ENCODE peak calls at places on chromosomes 5 and 9, in seven cellular contexts. One of them, this sample, is unnamed.

GRCh38 chr5:95093211-95093610 is 191.7 kb downstream of the MCTP1 start:
- DNase-seq in BE2C: no peak
- DNase-seq in upper lobe of left lung: no peak
- DNase-seq in astrocyte of the spinal cord: no peak
- DNase-seq in stomach: no peak
- DNase-seq in B cell: no peak
- DNase-seq in body of pancreas: no peak
- DNase-seq in this sample: no peak

GRCh38 chr5:177133845-177134652 is 476 bp downstream of the NSD1 start:
- DNase-seq in upper lobe of left lung: peak
- DNase-seq in B cell: peak
- DNase-seq in stomach: peak
- DNase-seq in BE2C: peak
- DNase-seq in body of pancreas: peak
- DNase-seq in astrocyte of the spinal cord: peak
- DNase-seq in this sample: peak

GRCh38 chr5:119011186-119011585 is 22.8 kb upstream of the DTWD2 start:
- DNase-seq in astrocyte of the spinal cord: no peak
- DNase-seq in BE2C: no peak
- DNase-seq in body of pancreas: no peak
- DNase-seq in B cell: no peak
- DNase-seq in upper lobe of left lung: peak
- DNase-seq in stomach: no peak
- DNase-seq in this sample: no peak

GRCh38 chr9:121692606-121693505 is 41.4 kb downstream of the DAB2IP start:
- DNase-seq in B cell: no peak
- DNase-seq in BE2C: no peak
- DNase-seq in astrocyte of the spinal cord: no peak
- DNase-seq in stomach: no peak
- DNase-seq in upper lobe of left lung: no peak
- DNase-seq in body of pancreas: peak
- DNase-seq in this sample: no peak

GRCh38 chr9:38391278-38392118 is 1.0 kb upstream of the ALDH1B1 start:
- DNase-seq in BE2C: no peak
- DNase-seq in astrocyte of the spinal cord: no peak
- DNase-seq in stomach: no peak
- DNase-seq in B cell: no peak
- DNase-seq in upper lobe of left lung: no peak
- DNase-seq in body of pancreas: no peak
- DNase-seq in this sample: no peak

GRCh38 chr9:133739408-133740280 is 1.5 kb upstream of the SARDH start:
- DNase-seq in B cell: no peak
- DNase-seq in body of pancreas: no peak
- DNase-seq in BE2C: no peak
- DNase-seq in stomach: no peak
- DNase-seq in astrocyte of the spinal cord: no peak
- DNase-seq in upper lobe of left lung: peak
- DNase-seq in this sample: no peak

GRCh38 chr5:116301110-116301509 is 216.3 kb downstream of the COMMD10 start:
- DNase-seq in stomach: no peak
- DNase-seq in astrocyte of the spinal cord: no peak
- DNase-seq in BE2C: no peak
- DNase-seq in B cell: no peak
- DNase-seq in upper lobe of left lung: no peak
- DNase-seq in body of pancreas: no peak
- DNase-seq in this sample: no peak

GRCh38 chr5:161096591-161096990 is 244.6 kb upstream of the ATP10B start:
- DNase-seq in upper lobe of left lung: no peak
- DNase-seq in astrocyte of the spinal cord: no peak
- DNase-seq in body of pancreas: no peak
- DNase-seq in B cell: no peak
- DNase-seq in BE2C: no peak
- DNase-seq in stomach: no peak
- DNase-seq in this sample: no peak

GRCh38 chr5:124628721-124629596 is 117.5 kb downstream of the ZNF608 start:
- DNase-seq in BE2C: peak
- DNase-seq in B cell: no peak
- DNase-seq in astrocyte of the spinal cord: peak
- DNase-seq in body of pancreas: no peak
- DNase-seq in stomach: no peak
- DNase-seq in upper lobe of left lung: peak
- DNase-seq in this sample: no peak

GRCh38 chr9:78289474-78289873 is 7.5 kb upstream of the PSAT1 start:
- DNase-seq in body of pancreas: no peak
- DNase-seq in stomach: no peak
- DNase-seq in BE2C: no peak
- DNase-seq in B cell: no peak
- DNase-seq in astrocyte of the spinal cord: no peak
- DNase-seq in upper lobe of left lung: no peak
- DNase-seq in this sample: no peak

GRCh38 chr5:68012429-68012828 is 203.1 kb upstream of the PIK3R1 start:
- DNase-seq in B cell: no peak
- DNase-seq in stomach: no peak
- DNase-seq in BE2C: no peak
- DNase-seq in body of pancreas: no peak
- DNase-seq in astrocyte of the spinal cord: peak
- DNase-seq in upper lobe of left lung: no peak
- DNase-seq in this sample: no peak

GRCh38 chr5:133780619-133781280 is 168.4 kb upstream of the FSTL4 start:
- DNase-seq in astrocyte of the spinal cord: no peak
- DNase-seq in upper lobe of left lung: no peak
- DNase-seq in stomach: no peak
- DNase-seq in B cell: no peak
- DNase-seq in body of pancreas: no peak
- DNase-seq in BE2C: no peak
- DNase-seq in this sample: no peak

GRCh38 chr5:389197-389821 is 53.7 kb upstream of the EXOC3 start:
- DNase-seq in astrocyte of the spinal cord: no peak
- DNase-seq in stomach: no peak
- DNase-seq in body of pancreas: no peak
- DNase-seq in upper lobe of left lung: peak
- DNase-seq in BE2C: no peak
- DNase-seq in B cell: peak
- DNase-seq in this sample: no peak

GRCh38 chr9:123216387-123216786 is 52.0 kb downstream of the STRBP start:
- DNase-seq in upper lobe of left lung: no peak
- DNase-seq in stomach: no peak
- DNase-seq in B cell: no peak
- DNase-seq in BE2C: no peak
- DNase-seq in body of pancreas: no peak
- DNase-seq in astrocyte of the spinal cord: no peak
- DNase-seq in this sample: no peak

GRCh38 chr9:19648672-19649071 is 140.2 kb downstream of the SLC24A2 start:
- DNase-seq in stomach: no peak
- DNase-seq in body of pancreas: no peak
- DNase-seq in B cell: no peak
- DNase-seq in astrocyte of the spinal cord: no peak
- DNase-seq in BE2C: no peak
- DNase-seq in upper lobe of left lung: no peak
- DNase-seq in this sample: no peak

GRCh38 chr5:96927008-96927407 is 8.9 kb upstream of the LNPEP start:
- DNase-seq in BE2C: no peak
- DNase-seq in astrocyte of the spinal cord: no peak
- DNase-seq in stomach: no peak
- DNase-seq in upper lobe of left lung: no peak
- DNase-seq in B cell: no peak
- DNase-seq in body of pancreas: no peak
- DNase-seq in this sample: no peak

GRCh38 chr5:132830436-132831094 is at the start of gene SHROOM1:
- DNase-seq in BE2C: peak
- DNase-seq in B cell: peak
- DNase-seq in stomach: peak
- DNase-seq in body of pancreas: peak
- DNase-seq in astrocyte of the spinal cord: no peak
- DNase-seq in upper lobe of left lung: peak
- DNase-seq in this sample: peak

GRCh38 chr5:80411589-80412219 is 3.8 kb downstream of the ZFYVE16 start:
- DNase-seq in body of pancreas: no peak
- DNase-seq in upper lobe of left lung: no peak
- DNase-seq in astrocyte of the spinal cord: no peak
- DNase-seq in BE2C: no peak
- DNase-seq in stomach: no peak
- DNase-seq in B cell: no peak
- DNase-seq in this sample: no peak

GRCh38 chr5:118224546-118224945 is 763.8 kb downstream of the DTWD2 start:
- DNase-seq in BE2C: no peak
- DNase-seq in B cell: no peak
- DNase-seq in upper lobe of left lung: no peak
- DNase-seq in stomach: no peak
- DNase-seq in astrocyte of the spinal cord: peak
- DNase-seq in body of pancreas: no peak
- DNase-seq in this sample: no peak

GRCh38 chr5:73229271-73229670 is 56.3 kb downstream of the TMEM174 start:
- DNase-seq in upper lobe of left lung: no peak
- DNase-seq in B cell: no peak
- DNase-seq in BE2C: no peak
- DNase-seq in body of pancreas: no peak
- DNase-seq in stomach: no peak
- DNase-seq in astrocyte of the spinal cord: peak
- DNase-seq in this sample: no peak

GRCh38 chr5:73228052-73228451 is 55.1 kb downstream of the TMEM174 start:
- DNase-seq in body of pancreas: no peak
- DNase-seq in BE2C: no peak
- DNase-seq in B cell: no peak
- DNase-seq in stomach: no peak
- DNase-seq in astrocyte of the spinal cord: no peak
- DNase-seq in upper lobe of left lung: no peak
- DNase-seq in this sample: no peak

GRCh38 chr5:73231245-73231778 is 58.3 kb downstream of the TMEM174 start:
- DNase-seq in BE2C: no peak
- DNase-seq in B cell: no peak
- DNase-seq in astrocyte of the spinal cord: no peak
- DNase-seq in upper lobe of left lung: no peak
- DNase-seq in stomach: no peak
- DNase-seq in body of pancreas: no peak
- DNase-seq in this sample: no peak

GRCh38 chr5:73232266-73233041 is 59.5 kb downstream of the TMEM174 start:
- DNase-seq in BE2C: no peak
- DNase-seq in upper lobe of left lung: peak
- DNase-seq in astrocyte of the spinal cord: no peak
- DNase-seq in body of pancreas: no peak
- DNase-seq in B cell: no peak
- DNase-seq in stomach: no peak
- DNase-seq in this sample: no peak

DNA sequence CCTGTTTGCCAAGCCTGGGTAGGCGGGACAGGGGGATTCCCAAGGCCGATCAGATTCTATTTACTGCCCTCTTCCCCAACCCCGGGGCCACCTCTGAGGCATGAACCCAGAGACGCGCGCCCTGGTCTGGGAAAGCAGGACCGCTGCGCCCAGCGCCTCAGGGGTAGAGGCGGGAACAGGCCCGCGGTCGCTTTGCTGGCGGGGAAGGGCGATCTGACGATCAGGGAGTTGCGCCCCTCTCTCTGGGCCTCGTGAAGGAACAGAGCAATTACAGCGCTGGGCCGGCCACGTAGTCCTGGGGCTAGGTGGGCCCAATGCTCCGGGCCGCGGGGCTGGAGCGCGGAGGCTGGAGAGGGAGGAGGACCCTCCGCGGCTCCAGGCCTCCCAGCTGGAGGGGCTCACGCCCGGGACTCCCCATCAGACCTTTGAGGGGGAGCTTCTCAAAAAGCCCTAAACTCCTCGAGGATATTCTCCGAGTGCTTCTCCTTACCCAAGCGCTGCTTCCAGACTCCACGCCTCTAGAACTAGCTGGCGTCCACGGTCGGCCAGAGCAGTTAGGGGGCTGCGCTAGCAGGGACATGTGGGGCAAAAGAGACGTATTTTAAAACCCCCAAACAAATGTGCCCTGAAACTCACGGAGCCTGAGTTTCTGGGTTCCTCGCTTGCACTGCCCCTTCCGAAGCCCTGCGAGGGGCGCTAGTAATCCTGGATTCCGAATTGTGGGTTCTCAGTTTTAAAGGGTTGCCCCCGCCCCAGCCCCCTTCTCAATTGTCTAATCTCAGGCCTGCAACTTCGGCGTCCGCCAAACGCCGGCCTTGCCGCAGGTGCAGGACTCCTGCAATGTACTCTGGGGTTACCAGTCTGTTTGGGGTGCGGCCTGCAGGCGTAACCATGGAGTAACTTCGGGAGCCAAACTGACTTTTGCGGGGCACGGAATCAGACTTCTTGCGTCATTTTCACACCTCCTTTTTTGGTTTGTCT is 57.6 kb downstream of the TMEM174 start:
- DNase-seq in BE2C: no peak
- DNase-seq in B cell: no peak
- DNase-seq in body of pancreas: no peak
- DNase-seq in upper lobe of left lung: peak
- DNase-seq in stomach: no peak
- DNase-seq in astrocyte of the spinal cord: no peak
- DNase-seq in this sample: no peak
- TF ChIP-seq CTCF in BE2C: no peak
- TF ChIP-seq CTCF in B cell: no peak
- TF ChIP-seq CTCF in body of pancreas: no peak
- TF ChIP-seq CTCF in upper lobe of left lung: no peak
- TF ChIP-seq CTCF in stomach: no peak
- TF ChIP-seq CTCF in astrocyte of the spinal cord: no peak
- TF ChIP-seq CTCF in this sample: no peak

GRCh38 chr9:5899292-5899691 is 8.6 kb downstream of the MLANA start:
- DNase-seq in stomach: no peak
- DNase-seq in body of pancreas: no peak
- DNase-seq in astrocyte of the spinal cord: no peak
- DNase-seq in B cell: no peak
- DNase-seq in BE2C: no peak
- DNase-seq in upper lobe of left lung: no peak
- DNase-seq in this sample: no peak
- TF ChIP-seq CTCF in stomach: no peak
- TF ChIP-seq CTCF in body of pancreas: no peak
- TF ChIP-seq CTCF in astrocyte of the spinal cord: no peak
- TF ChIP-seq CTCF in B cell: no peak
- TF ChIP-seq CTCF in BE2C: peak
- TF ChIP-seq CTCF in upper lobe of left lung: no peak
- TF ChIP-seq CTCF in this sample: peak

GRCh38 chr5:87751801-87752200 is 339.1 kb upstream of the CCNH start:
- DNase-seq in astrocyte of the spinal cord: no peak
- DNase-seq in B cell: no peak
- DNase-seq in BE2C: no peak
- DNase-seq in stomach: no peak
- DNase-seq in upper lobe of left lung: no peak
- DNase-seq in body of pancreas: no peak
- DNase-seq in this sample: no peak

GRCh38 chr5:87746891-87747366 is 334.2 kb upstream of the CCNH start:
- DNase-seq in BE2C: no peak
- DNase-seq in astrocyte of the spinal cord: peak
- DNase-seq in stomach: no peak
- DNase-seq in upper lobe of left lung: no peak
- DNase-seq in B cell: no peak
- DNase-seq in body of pancreas: no peak
- DNase-seq in this sample: no peak

GRCh38 chr5:87741891-87742290 is 329.2 kb upstream of the CCNH start:
- DNase-seq in upper lobe of left lung: no peak
- DNase-seq in B cell: no peak
- DNase-seq in body of pancreas: no peak
- DNase-seq in astrocyte of the spinal cord: no peak
- DNase-seq in BE2C: no peak
- DNase-seq in stomach: no peak
- DNase-seq in this sample: no peak

GRCh38 chr5:87746341-87746740 is 333.6 kb upstream of the CCNH start:
- DNase-seq in B cell: no peak
- DNase-seq in upper lobe of left lung: no peak
- DNase-seq in stomach: no peak
- DNase-seq in body of pancreas: no peak
- DNase-seq in astrocyte of the spinal cord: no peak
- DNase-seq in BE2C: no peak
- DNase-seq in this sample: no peak
- TF ChIP-seq CTCF in B cell: no peak
- TF ChIP-seq CTCF in upper lobe of left lung: no peak
- TF ChIP-seq CTCF in stomach: no peak
- TF ChIP-seq CTCF in body of pancreas: no peak
- TF ChIP-seq CTCF in astrocyte of the spinal cord: no peak
- TF ChIP-seq CTCF in BE2C: no peak
- TF ChIP-seq CTCF in this sample: no peak

GRCh38 chr5:141330299-141331080 is at the start of gene PCDHGA1:
- DNase-seq in upper lobe of left lung: no peak
- DNase-seq in body of pancreas: peak
- DNase-seq in BE2C: peak
- DNase-seq in stomach: no peak
- DNase-seq in B cell: no peak
- DNase-seq in astrocyte of the spinal cord: peak
- DNase-seq in this sample: peak
- TF ChIP-seq CTCF in upper lobe of left lung: no peak
- TF ChIP-seq CTCF in body of pancreas: no peak
- TF ChIP-seq CTCF in BE2C: peak
- TF ChIP-seq CTCF in stomach: no peak
- TF ChIP-seq CTCF in B cell: peak
- TF ChIP-seq CTCF in astrocyte of the spinal cord: peak
- TF ChIP-seq CTCF in this sample: peak